ENCODE peak calls at places on chromosome 21, in ten cellular contexts. C is left ventricle myocardium inferior; X is T1000; U is brain microvascular endothelial cell; O is osteocyte; Y is glomerular endothelial cell; I is iris pigment epithelial cell; K is head of caudate nucleus; Q is CD8-positive, alpha-beta memory T cell; W is tibial nerve. L is an unnamed sample.

GRCh38 chr21:29749223-29749622 is 190.6 kb downstream of the GRIK1 start:
- DNase-seq in C (no peak), X (no peak), U (no peak), O (no peak), Y (no peak), I (no peak), K (no peak), Q (no peak), W (no peak), L (no peak)

GRCh38 chr21:35510294-35510693 is 461.2 kb upstream of the RUNX1 start:
- DNase-seq in C (no peak), X (no peak), U (no peak), O (no peak), Y (no peak), I (no peak), K (no peak), Q (no peak), W (no peak), L (no peak)

GRCh38 chr21:45537111-45537745 is 5.0 kb downstream of the SLC19A1 start:
- DNase-seq in C (peak), X (no peak), U (no peak), O (no peak), Y (no peak), I (no peak), K (no peak), Q (no peak), W (peak), L (peak)

GRCh38 chr21:31351438-31351837 is 7.4 kb upstream of the TIAM1 start:
- DNase-seq in C (no peak), X (peak), U (peak), O (no peak), Y (no peak), I (peak), K (no peak), Q (no peak), W (no peak), L (no peak)

GRCh38 chr21:45630876-45631275 is 12.6 kb upstream of the PCBP3 start:
- DNase-seq in C (no peak), X (no peak), U (no peak), O (peak), Y (no peak), I (no peak), K (no peak), Q (no peak), W (no peak), L (no peak)

GRCh38 chr21:26070822-26071425 is 99.6 kb downstream of the APP start:
- DNase-seq in C (no peak), X (no peak), U (peak), O (no peak), Y (no peak), I (peak), K (no peak), Q (no peak), W (no peak), L (no peak)

GRCh38 chr21:37642493-37642892 is 273.8 kb downstream of the KCNJ6 start:
- DNase-seq in C (no peak), X (no peak), U (no peak), O (no peak), Y (no peak), I (no peak), K (no peak), Q (no peak), W (no peak), L (no peak)

GRCh38 chr21:35940074-35940927 is 120.0 kb downstream of the SETD4 start:
- DNase-seq in C (no peak), X (peak), U (peak), O (no peak), Y (peak), I (peak), K (peak), Q (no peak), W (peak), L (no peak)

GRCh38 chr21:41954654-41955499 is 1.1 kb upstream of the C2CD2 start:
- DNase-seq in C (no peak), X (no peak), U (no peak), O (no peak), Y (no peak), I (no peak), K (no peak), Q (no peak), W (no peak), L (no peak)

GRCh38 chr21:29379517-29380054 is 80.9 kb downstream of the BACH1 start:
- DNase-seq in C (no peak), X (no peak), U (no peak), O (no peak), Y (no peak), I (no peak), K (no peak), Q (no peak), W (no peak), L (no peak)

GRCh38 chr21:43916076-43916475 is 51.1 kb downstream of the AGPAT3 start:
- DNase-seq in C (no peak), X (no peak), U (no peak), O (no peak), Y (no peak), I (no peak), K (no peak), Q (no peak), W (no peak), L (no peak)

GRCh38 chr21:22925032-22925431 is 1926.8 kb downstream of the NCAM2 start:
- DNase-seq in C (no peak), X (no peak), U (no peak), O (no peak), Y (no peak), I (no peak), K (no peak), Q (no peak), W (no peak), L (no peak)

GRCh38 chr21:35051287-35051818 is 2.3 kb upstream of the RUNX1 start:
- DNase-seq in C (peak), X (peak), U (peak), O (no peak), Y (no peak), I (peak), K (peak), Q (peak), W (peak), L (peak)

GRCh38 chr21:45164124-45164511 is 89.7 kb downstream of the ADARB1 start:
- DNase-seq in C (no peak), X (no peak), U (no peak), O (no peak), Y (no peak), I (no peak), K (peak), Q (no peak), W (no peak), L (no peak)

GRCh38 chr21:43824250-43824882 is 35.0 kb downstream of the RRP1 start:
- DNase-seq in C (no peak), X (no peak), U (peak), O (no peak), Y (no peak), I (peak), K (peak), Q (no peak), W (no peak), L (no peak)

L was measured in Right ventricle myocardium inferior.